ENCODE peak calls at places on chromosomes 5 and 9, in seven cellular contexts. Z, D, G, F, A, N and M are unnamed samples.

GRCh38 chr5:64655596-64655995 is 34.7 kb upstream of the SHISAL2B start:
- DNase-seq in N (no peak), F (no peak), Z (no peak), A (no peak), D (no peak), G (no peak), M (no peak)

GRCh38 chr5:132376694-132377641 is 7.5 kb downstream of the SLC22A5 start:
- DNase-seq in G (no peak), N (no peak), Z (no peak), F (no peak), A (no peak), D (no peak), M (no peak)

GRCh38 chr9:71663216-71663615 is 105.1 kb downstream of the CEMIP2 start:
- DNase-seq in D (no peak), G (no peak), F (no peak), N (no peak), A (no peak), Z (no peak), M (no peak)

GRCh38 chr9:87602933-87603643 is 105.4 kb downstream of the DAPK1 start:
- DNase-seq in Z (no peak), N (no peak), A (no peak), G (no peak), D (no peak), F (no peak), M (no peak)

GRCh38 chr5:110716247-110717245 is 9.9 kb downstream of the TMEM232 start:
- DNase-seq in F (no peak), N (no peak), A (no peak), D (no peak), G (no peak), Z (no peak), M (no peak)

GRCh38 chr5:89572696-89573095 is 689.7 kb upstream of the MEF2C start:
- DNase-seq in F (no peak), Z (no peak), A (peak; percentile 33), G (no peak), D (peak; percentile 72), N (no peak), M (peak; percentile 77)

GRCh38 chr9:121736147-121736721 is 84.8 kb downstream of the DAB2IP start:
- DNase-seq in A (no peak), N (peak; percentile 88), D (peak; percentile 25), F (peak; percentile 79), Z (peak; percentile 55), G (peak; percentile 16), M (no peak)

GRCh38 chr9:113375057-113376023 is 1.4 kb downstream of the HDHD3 start:
- DNase-seq in N (no peak), G (no peak), Z (no peak), D (peak; percentile 8), A (peak; percentile 12), F (no peak), M (no peak)

GRCh38 chr9:5557606-5558587 is 47.6 kb downstream of the PDCD1LG2 start:
- DNase-seq in A (no peak), G (peak; percentile 70), D (no peak), Z (no peak), N (peak; percentile 63), F (peak; percentile 16), M (no peak)

GRCh38 chr9:137136261-137136925 is 2.6 kb upstream of the GRIN1 start:
- DNase-seq in Z (no peak), D (no peak), G (no peak), F (no peak), N (no peak), A (no peak), M (no peak)

GRCh38 chr5:178478370-178478769 is 111.8 kb downstream of the COL23A1 start:
- DNase-seq in G (no peak), F (no peak), D (no peak), N (no peak), A (no peak), Z (no peak), M (no peak)

GRCh38 chr5:178474562-178475184 is 115.5 kb downstream of the COL23A1 start:
- DNase-seq in G (no peak), Z (no peak), N (no peak), A (no peak), D (no peak), F (no peak), M (no peak)

GRCh38 chr5:178473858-178474257 is 116.3 kb downstream of the COL23A1 start:
- DNase-seq in Z (no peak), F (no peak), N (no peak), A (no peak), G (peak; percentile 27), D (no peak), M (no peak)

GRCh38 chr5:178477224-178478201 is 112.7 kb downstream of the COL23A1 start:
- DNase-seq in N (no peak), A (no peak), D (no peak), F (no peak), G (no peak), Z (no peak), M (no peak)

GRCh38 chr5:178476531-178476930 is 113.7 kb downstream of the COL23A1 start:
- DNase-seq in Z (no peak), D (no peak), G (no peak), F (no peak), A (no peak), N (no peak), M (no peak)
- H3K27ac ChIP-seq in Z (no peak overlapping the region), D (no peak overlapping the region), G (no peak overlapping the region), F (no peak overlapping the region), A (no peak overlapping the region), N (no peak overlapping the region), M (no peak overlapping the region)

GRCh38 chr9:12934515-12935301 is 159.9 kb downstream of the LURAP1L start:
- DNase-seq in N (no peak), A (no peak), D (no peak), Z (no peak), G (no peak), F (no peak), M (no peak)
- H3K4me3 ChIP-seq in N (no peak overlapping the region), A (no peak overlapping the region), D (no peak overlapping the region), Z (no peak overlapping the region), G (no peak overlapping the region), F (no peak overlapping the region), M (no peak overlapping the region)

DNA sequence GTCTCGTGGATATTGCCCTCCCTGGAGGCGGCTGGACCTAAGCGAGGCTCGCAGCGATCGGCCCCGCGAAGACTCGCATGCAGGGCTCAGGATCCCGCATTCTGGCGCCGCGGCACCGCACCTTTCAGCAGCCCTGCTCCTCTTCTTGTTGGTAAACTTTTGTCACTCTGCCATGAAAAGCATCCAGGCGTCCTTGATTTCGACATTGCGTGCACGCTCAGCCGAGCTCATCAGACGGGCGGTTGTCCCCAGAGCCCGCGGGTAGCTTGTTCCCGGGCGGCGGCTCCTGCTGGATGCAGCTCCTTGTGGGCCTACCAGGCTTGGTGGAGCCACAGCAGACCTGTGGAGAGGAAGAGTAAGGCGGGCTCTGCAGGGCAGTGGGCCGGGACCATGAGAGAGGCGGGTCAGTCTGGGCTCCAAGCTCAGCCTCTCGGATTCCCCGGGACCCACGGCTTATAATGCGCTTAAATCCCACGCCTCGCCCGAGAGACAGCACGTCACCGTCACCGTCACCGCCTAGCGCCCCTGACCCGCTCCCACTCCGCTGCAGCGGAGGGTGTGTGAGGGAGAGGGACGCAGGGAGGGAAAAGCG is 1.8 kb upstream of the ANKRD18A start:
- DNase-seq in A (no peak), G (no peak), Z (no peak), N (no peak), F (no peak), D (no peak), M (no peak)
- H3K27me3 ChIP-seq in A (peaks cover 41% of the 10 kb centered on the region), G (peaks cover 3% of the 10 kb centered on the region), Z (peaks cover 6% of the 10 kb centered on the region), N (peaks cover 44% of the 10 kb centered on the region), F (peaks cover 72% of the 10 kb centered on the region), D (peaks cover 27% of the 10 kb centered on the region), M (peaks cover 43% of the 10 kb centered on the region)

DNA sequence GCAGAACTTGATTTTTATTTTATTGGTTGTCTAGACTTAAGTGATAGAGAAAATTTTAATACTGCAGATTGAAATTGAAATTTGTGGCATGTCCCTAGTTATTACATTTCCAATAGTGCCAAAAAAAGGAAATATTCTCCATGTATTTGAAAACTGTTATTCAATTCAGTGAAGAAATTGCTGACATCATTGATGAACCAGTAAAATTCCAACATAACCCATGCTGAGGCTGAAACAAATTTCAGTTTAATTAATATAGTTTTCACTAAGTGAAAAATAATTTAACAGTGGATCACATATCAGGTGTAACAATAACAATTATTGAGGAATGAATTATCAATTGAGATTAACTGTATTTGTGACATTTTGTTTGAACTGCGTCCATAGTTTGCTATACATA is 38.7 kb downstream of the LURAP1L start:
- DNase-seq in Z (no peak), N (no peak), D (no peak), G (no peak), A (no peak), F (no peak), M (no peak)
- H3K27ac ChIP-seq in Z (no peak overlapping the region), N (peak overlapping the region; percentile 38), D (peak overlapping the region; percentile 97), G (no peak overlapping the region), A (peak overlapping the region; percentile 97), F (peak overlapping the region; percentile 62), M (no peak overlapping the region)

GRCh38 chr5:36300181-36300926 is 1.3 kb downstream of the RANBP3L start:
- DNase-seq in F (no peak), N (no peak), A (no peak), Z (no peak), G (no peak), D (peak; percentile 1), M (no peak)
- H3K4me3 ChIP-seq in F (no peak overlapping the region), N (peak overlapping the region; percentile 37), A (no peak overlapping the region), Z (peak overlapping the region; percentile 10), G (no peak overlapping the region), D (no peak overlapping the region), M (no peak overlapping the region)

DNA sequence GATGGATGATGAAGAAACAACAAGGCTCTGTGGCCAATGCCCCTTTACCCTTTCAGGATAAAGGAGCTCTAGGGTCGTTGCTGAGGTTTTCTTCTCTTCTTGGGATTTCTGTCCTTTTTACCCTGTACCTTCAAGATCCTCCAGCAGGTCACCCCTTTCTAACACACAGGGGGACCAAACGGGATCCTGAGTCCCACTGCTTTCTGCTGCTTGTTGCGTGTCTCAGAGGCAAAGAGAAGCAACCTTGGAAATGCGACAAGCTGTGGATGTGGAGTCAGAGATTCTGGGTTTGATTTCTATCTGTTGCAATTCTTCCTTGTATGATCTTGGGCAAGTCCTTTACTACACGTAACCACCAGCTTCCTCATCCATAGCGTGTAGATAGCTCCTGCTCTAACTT is 20.5 kb downstream of the GLRA1 start:
- DNase-seq in D (no peak), G (no peak), F (no peak), N (no peak), Z (no peak), A (no peak), M (no peak)
- H3K27me3 ChIP-seq in D (no peaks in the 10 kb centered on the region), G (no peaks in the 10 kb centered on the region), F (no peaks in the 10 kb centered on the region), N (no peaks in the 10 kb centered on the region), Z (no peaks in the 10 kb centered on the region), A (no peaks in the 10 kb centered on the region), M (no peaks in the 10 kb centered on the region)